ENCODE peak calls at places on chromosome 1, in eight cellular contexts. Z is psoas muscle; B is SJSA1; R is left ventricle myocardium inferior; H is mammary epithelial cell; I is Jurkat, Clone E6-1; N is cardiac fibroblast; O is small intestine. P is an unnamed sample.

GRCh38 chr1:37763791-37764741 is 854 bp downstream of the EPHA10 start:
- DNase-seq in H (peak; percentile 30), N (peak; percentile 52), I (no peak), O (no peak), B (peak; percentile 55), R (no peak), Z (no peak), P (peak; percentile 11)

GRCh38 chr1:33985166-33985565 is 121.3 kb downstream of the HMGB4 start:
- DNase-seq in N (peak; percentile 43), I (no peak), H (no peak), R (no peak), B (no peak), O (no peak), Z (no peak), P (peak; percentile 83)

GRCh38 chr1:244049142-244049968 is 1.7 kb upstream of the ZBTB18 start:
- DNase-seq in H (no peak), R (peak; percentile 44), Z (peak; percentile 61), O (peak; percentile 53), N (peak; percentile 23), I (peak; percentile 61), B (no peak), P (no peak)

GRCh38 chr1:84379128-84379527 is 19.2 kb upstream of the DNASE2B start:
- DNase-seq in H (peak; percentile 59), N (peak; percentile 72), O (no peak), Z (no peak), R (no peak), I (no peak), B (no peak), P (peak; percentile 66)

GRCh38 chr1:44700573-44700972 is 26.1 kb downstream of the ARMH1 start:
- DNase-seq in R (no peak), I (no peak), N (no peak), Z (no peak), H (no peak), B (no peak), O (no peak), P (no peak)

GRCh38 chr1:206579747-206580437 is 32.4 kb downstream of the EIF2D start:
- DNase-seq in R (peak; percentile 64), B (no peak), I (peak; percentile 90), O (peak; percentile 66), H (peak; percentile 10), Z (peak; percentile 89), N (peak; percentile 31), P (peak; percentile 82)

GRCh38 chr1:23168079-23168461 is 586 bp downstream of the LUZP1 start:
- DNase-seq in O (no peak), N (no peak), B (no peak), Z (peak; percentile 69), I (no peak), H (no peak), R (peak; percentile 41), P (no peak)

GRCh38 chr1:182301026-182301436 is 90.6 kb downstream of the GLUL start:
- DNase-seq in I (peak; percentile 99), R (no peak), H (no peak), Z (no peak), N (no peak), B (no peak), O (no peak), P (no peak)

GRCh38 chr1:235015291-235015990 is 113.2 kb downstream of the TOMM20 start:
- DNase-seq in R (no peak), I (no peak), N (no peak), O (no peak), Z (no peak), H (peak; percentile 39), B (no peak), P (no peak)

GRCh38 chr1:14810631-14811325 is 212.3 kb downstream of the KAZN start:
- DNase-seq in H (no peak), B (peak; percentile 87), Z (no peak), I (no peak), O (no peak), R (no peak), N (no peak), P (peak; percentile 65)

GRCh38 chr1:156493154-156493631 is 7.4 kb downstream of the MEF2D start:
- DNase-seq in Z (peak; percentile 89), N (no peak), R (no peak), B (no peak), I (no peak), O (no peak), H (no peak), P (no peak)

GRCh38 chr1:2353215-2353906 is 38.0 kb downstream of the MORN1 start:
- DNase-seq in R (peak; percentile 9), Z (peak; percentile 52), I (no peak), B (no peak), O (no peak), H (no peak), N (no peak), P (no peak)

GRCh38 chr1:2492091-2492490 is 16.0 kb downstream of the PLCH2 start:
- DNase-seq in H (no peak), N (no peak), R (no peak), Z (no peak), O (no peak), I (no peak), B (no peak), P (no peak)

GRCh38 chr1:59290173-59290954 is 6.5 kb upstream of the FGGY start:
- DNase-seq in O (peak; percentile 54), H (peak; percentile 68), I (peak; percentile 29), N (peak; percentile 52), R (no peak), B (no peak), Z (peak; percentile 78), P (no peak)

GRCh38 chr1:5430136-5430535 is 562.1 kb downstream of the NPHP4 start:
- DNase-seq in B (no peak), H (no peak), R (no peak), N (no peak), I (no peak), Z (no peak), O (no peak), P (no peak)

GRCh38 chr1:111227875-111228747 is 598 bp downstream of the CHI3L2 start:
- DNase-seq in N (peak; percentile 90), H (peak; percentile 87), I (no peak), Z (no peak), R (peak; percentile 24), B (no peak), O (no peak), P (peak; percentile 78)

GRCh38 chr1:117181630-117182041 is 29.1 kb downstream of the VTCN1 start:
- DNase-seq in O (no peak), H (no peak), I (no peak), N (no peak), R (no peak), B (no peak), Z (no peak), P (no peak)

GRCh38 chr1:110003747-110004428 is 19.3 kb downstream of the AHCYL1 start:
- DNase-seq in N (peak; percentile 98), Z (peak; percentile 91), I (peak; percentile 41), H (peak; percentile 99), O (peak; percentile 97), R (peak; percentile 51), B (peak; percentile 90), P (peak; percentile 97)
- H3K4me3 ChIP-seq in N (peak overlapping the region; percentile 4), Z (peak overlapping the region; percentile 69), I (no peak overlapping the region), H (peak overlapping the region; percentile 17), O (no peak overlapping the region), R (peak overlapping the region; percentile 40), B (no peak overlapping the region), P (peak overlapping the region; percentile 33)

GRCh38 chr1:4150262-4150661 is 250.2 kb upstream of the C1orf174 start:
- DNase-seq in N (no peak), O (no peak), I (no peak), Z (no peak), H (no peak), R (no peak), B (no peak), P (no peak)

GRCh38 chr1:4140821-4141220 is 240.7 kb upstream of the C1orf174 start:
- DNase-seq in I (no peak), H (no peak), O (no peak), R (no peak), B (no peak), N (no peak), Z (no peak), P (no peak)

GRCh38 chr1:4144349-4144971 is 244.4 kb upstream of the C1orf174 start:
- DNase-seq in O (no peak), I (no peak), R (no peak), H (no peak), N (no peak), B (no peak), Z (no peak), P (no peak)

GRCh38 chr1:4149281-4149680 is 249.2 kb upstream of the C1orf174 start:
- DNase-seq in O (no peak), N (no peak), R (no peak), I (no peak), Z (no peak), B (no peak), H (no peak), P (no peak)

DNA sequence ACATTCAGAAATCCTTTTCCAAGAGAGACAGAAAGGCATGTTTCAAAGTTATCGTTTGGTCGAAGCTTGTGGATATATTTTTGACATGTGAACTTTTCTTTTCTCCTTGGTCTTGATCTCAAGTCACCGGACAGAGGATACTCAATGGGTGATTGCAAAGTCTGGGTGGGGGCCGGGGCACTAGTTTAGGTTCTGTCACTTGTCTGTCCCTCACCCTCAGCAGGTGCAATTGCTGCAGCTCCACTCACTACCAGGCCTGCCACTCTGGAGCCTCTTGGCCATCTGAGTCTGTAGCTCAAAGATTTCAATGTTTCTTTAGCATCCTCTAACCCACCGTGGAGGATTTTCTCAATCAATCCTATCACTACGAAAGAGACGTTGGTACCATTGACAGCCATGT is 246.0 kb upstream of the C1orf174 start:
- DNase-seq in B (no peak), Z (no peak), H (no peak), N (no peak), I (no peak), O (no peak), R (no peak), P (no peak)
- H3K4me3 ChIP-seq in B (no peak overlapping the region), Z (no peak overlapping the region), H (no peak overlapping the region), N (no peak overlapping the region), I (no peak overlapping the region), O (no peak overlapping the region), R (no peak overlapping the region), P (no peak overlapping the region)

GRCh38 chr1:186514367-186514766 is 53.5 kb upstream of the PDC start:
- DNase-seq in O (no peak), I (no peak), B (no peak), H (no peak), Z (no peak), N (no peak), R (no peak), P (no peak)
- H3K4me3 ChIP-seq in O (no peak overlapping the region), I (no peak overlapping the region), B (no peak overlapping the region), H (no peak overlapping the region), Z (no peak overlapping the region), N (no peak overlapping the region), R (no peak overlapping the region), P (no peak overlapping the region)

GRCh38 chr1:100459815-100460114 is 78.2 kb upstream of the GPR88 start:
- DNase-seq in R (no peak), N (no peak), Z (no peak), B (no peak), O (no peak), H (no peak), I (no peak), P (no peak)
- H3K4me3 ChIP-seq in R (no peak overlapping the region), N (no peak overlapping the region), Z (no peak overlapping the region), B (no peak overlapping the region), O (no peak overlapping the region), H (no peak overlapping the region), I (no peak overlapping the region), P (no peak overlapping the region)

GRCh38 chr1:112715264-112716053 is at the start of gene PPM1J:
- DNase-seq in Z (peak; percentile 99), O (peak; percentile 98), I (peak; percentile 84), N (peak; percentile 97), R (peak; percentile 99), H (peak; percentile 96), B (peak; percentile 98), P (peak; percentile 85)
- H3K4me3 ChIP-seq in Z (peak within 1 kb of the TSS; percentile 92), O (peak within 1 kb of the TSS; percentile 57), I (peak within 1 kb of the TSS; percentile 56), N (peak within 1 kb of the TSS; percentile 65), R (peak within 1 kb of the TSS; percentile 84), H (peak within 1 kb of the TSS; percentile 73), B (peak within 1 kb of the TSS; percentile 46), P (peak within 1 kb of the TSS; percentile 76)

P was measured in AG10803.